ENCODE peak calls at places on chromosomes 12 and 14, in ten cellular contexts. X, L, G, R, W, J, Q, K, Y and E are unnamed samples.

GRCh38 chr12:107760207-107760816 is 625 bp downstream of the PRDM4 start:
- DNase-seq in G (peak; percentile 41), J (peak; percentile 51), Q (no peak), W (peak; percentile 37), K (no peak), Y (peak; percentile 69), X (no peak), R (peak; percentile 18), L (no peak), E (peak; percentile 26)

GRCh38 chr12:80778005-80778541 is 61.4 kb downstream of the MYF5 start:
- DNase-seq in Q (peak; percentile 45), L (peak; percentile 82), W (peak; percentile 75), X (peak; percentile 67), R (peak; percentile 69), Y (peak; percentile 68), K (no peak), G (no peak), J (no peak), E (peak; percentile 55)

GRCh38 chr12:2411586-2412304 is 359.0 kb downstream of the CACNA1C start:
- DNase-seq in X (no peak), G (no peak), J (no peak), L (no peak), R (no peak), W (no peak), Q (no peak), K (no peak), Y (peak; percentile 56), E (no peak)

GRCh38 chr14:31933716-31934115 is 143.4 kb upstream of the ARHGAP5 start:
- DNase-seq in W (no peak), G (no peak), X (peak; percentile 59), Y (no peak), J (no peak), Q (no peak), L (no peak), K (no peak), R (no peak), E (no peak)

GRCh38 chr12:22121224-22121623 is 75.2 kb downstream of the CMAS start:
- DNase-seq in R (no peak), X (no peak), G (no peak), W (no peak), Y (peak; percentile 63), Q (no peak), J (no peak), K (peak; percentile 11), L (no peak), E (peak; percentile 20)

GRCh38 chr12:2291182-2291832 is 238.5 kb downstream of the CACNA1C start:
- DNase-seq in J (no peak), W (peak; percentile 37), X (peak; percentile 51), R (no peak), G (no peak), Y (peak; percentile 60), K (no peak), L (no peak), Q (no peak), E (peak; percentile 80)

GRCh38 chr14:50469982-50470381 is 62.4 kb downstream of the MAP4K5 start:
- DNase-seq in G (no peak), R (no peak), L (no peak), Q (no peak), K (no peak), J (no peak), X (no peak), W (no peak), Y (no peak), E (no peak)

GRCh38 chr14:31435276-31435675 is 14.9 kb upstream of the HEATR5A start:
- DNase-seq in G (no peak), Q (no peak), K (no peak), Y (no peak), W (peak; percentile 60), L (no peak), R (peak; percentile 47), J (no peak), X (peak; percentile 88), E (no peak)

GRCh38 chr12:51898937-51899336 is 8.4 kb upstream of the ACVRL1 start:
- DNase-seq in Q (no peak), W (peak; percentile 69), L (no peak), J (no peak), Y (peak; percentile 20), G (no peak), R (no peak), K (no peak), X (peak; percentile 54), E (no peak)

GRCh38 chr12:591167-591570 is 72.1 kb downstream of the NINJ2 start:
- DNase-seq in X (no peak), Q (no peak), J (no peak), Y (peak; percentile 18), K (no peak), G (no peak), L (no peak), R (no peak), W (no peak), E (no peak)

GRCh38 chr12:24049101-24049500 is 99.6 kb upstream of the SOX5 start:
- DNase-seq in R (no peak), L (no peak), W (no peak), Y (no peak), K (no peak), Q (no peak), J (no peak), X (no peak), G (no peak), E (no peak)

GRCh38 chr12:131943389-131943788 is 6.4 kb upstream of the EP400 start:
- DNase-seq in L (no peak), W (no peak), Q (no peak), Y (peak; percentile 42), G (peak; percentile 11), R (no peak), X (no peak), K (no peak), J (no peak), E (no peak)

GRCh38 chr12:94614288-94614721 is 36.1 kb downstream of the TMCC3 start:
- DNase-seq in X (peak; percentile 53), W (no peak), L (no peak), Q (peak; percentile 60), Y (no peak), R (peak; percentile 66), G (no peak), J (no peak), K (no peak), E (no peak)

GRCh38 chr12:20602671-20603402 is 92.3 kb upstream of the SLCO1C1 start:
- DNase-seq in W (peak; percentile 14), G (no peak), X (peak; percentile 61), J (no peak), L (no peak), Y (no peak), K (no peak), Q (no peak), R (no peak), E (peak; percentile 83)

GRCh38 chr12:53752192-53752601 is 418 bp upstream of the CISTR start:
- DNase-seq in W (no peak), Q (no peak), L (no peak), J (no peak), K (no peak), R (no peak), Y (no peak), G (no peak), X (no peak), E (no peak)

GRCh38 chr12:15532364-15532977 is 210.2 kb downstream of the PTPRO start:
- DNase-seq in L (peak; percentile 50), J (no peak), K (peak; percentile 4), W (peak; percentile 71), Q (peak; percentile 35), R (peak; percentile 39), G (no peak), Y (no peak), X (peak; percentile 91), E (peak; percentile 44)

GRCh38 chr12:68376901-68377300 is 44.7 kb upstream of the MDM1 start:
- DNase-seq in K (no peak), Y (no peak), L (no peak), W (no peak), R (no peak), X (no peak), G (no peak), Q (no peak), J (no peak), E (no peak)

GRCh38 chr12:108711486-108712163 is 19.7 kb downstream of the CORO1C start:
- DNase-seq in X (no peak), Q (no peak), G (no peak), K (no peak), L (no peak), J (no peak), W (no peak), R (no peak), Y (no peak), E (no peak)

GRCh38 chr12:8033153-8034044 is 883 bp downstream of the FOXJ2 start:
- DNase-seq in R (peak; percentile 38), Q (peak; percentile 66), J (peak; percentile 48), Y (peak; percentile 87), G (peak; percentile 68), K (no peak), L (no peak), X (peak; percentile 51), W (peak; percentile 79), E (peak; percentile 68)

GRCh38 chr12:51622564-51622963 is 31.5 kb downstream of the SCN8A start:
- DNase-seq in J (no peak), G (no peak), L (no peak), W (peak; percentile 55), Q (no peak), Y (no peak), R (no peak), K (no peak), X (peak; percentile 74), E (no peak)

GRCh38 chr12:40033260-40033649 is 72.6 kb downstream of the SLC2A13 start:
- DNase-seq in Y (no peak), X (no peak), G (peak; percentile 80), Q (no peak), R (no peak), L (no peak), W (no peak), K (no peak), J (no peak), E (no peak)

GRCh38 chr12:34219046-34219770 is 196.9 kb downstream of the ALG10 start:
- DNase-seq in Q (no peak), Y (no peak), K (no peak), X (no peak), W (no peak), L (no peak), G (no peak), R (no peak), J (no peak), E (no peak)

GRCh38 chr14:105118646-105119409 is 49.7 kb downstream of the JAG2 start:
- DNase-seq in Y (no peak), R (no peak), K (no peak), W (peak; percentile 10), Q (peak; percentile 73), L (no peak), J (peak; percentile 42), G (no peak), X (peak; percentile 4), E (no peak)